ENCODE peak calls at places on chromosomes 6 and 20, in four cellular contexts. V is fibroblast of pulmonary artery, G is thyroid gland, H is BJ. D is an unnamed sample.
A peak's percentile ranks its signal among the peaks of the same experiment; 100 is the strongest.

GRCh38 chr6:161943561-161943960 is 669.7 kb upstream of the AGPAT4 start:
- DNase-seq in V (no peak), H (no peak), G (no peak), D (no peak)

GRCh38 chr6:163335671-163336545 is 78.6 kb upstream of the QKI start:
- DNase-seq in G (peak; percentile 19), V (peak; percentile 43), H (no peak), D (no peak)

GRCh38 chr6:5302220-5302946 is 41.1 kb downstream of the FARS2 start:
- DNase-seq in H (no peak), G (peak; percentile 80), V (no peak), D (no peak)

GRCh38 chr6:133376743-133377142 is 135.6 kb downstream of the EYA4 start:
- DNase-seq in G (no peak), H (no peak), V (no peak), D (no peak)

GRCh38 chr20:1330075-1330830 is 1.3 kb upstream of the SDCBP2 start:
- DNase-seq in H (no peak), V (peak; percentile 74), G (peak; percentile 64), D (peak; percentile 63)

GRCh38 chr20:59042151-59042795 is at the start of gene PRELID3B:
- DNase-seq in H (no peak), V (no peak), G (peak; percentile 22), D (peak; percentile 45)

GRCh38 chr6:82959385-82959941 is 106.2 kb downstream of the UBE3D start:
- DNase-seq in H (peak; percentile 39), V (peak; percentile 35), G (no peak), D (no peak)

GRCh38 chr6:124714728-124715127 is 247.5 kb upstream of the RNF217 start:
- DNase-seq in V (no peak), H (no peak), G (no peak), D (no peak)

GRCh38 chr6:42901538-42901957 is 14.3 kb upstream of the PTCRA start:
- DNase-seq in G (peak; percentile 91), H (no peak), V (peak; percentile 89), D (peak; percentile 89)

GRCh38 chr6:14758421-14759043 is 487.3 kb upstream of the JARID2 start:
- DNase-seq in H (no peak), G (no peak), V (no peak), D (no peak)

GRCh38 chr6:89443658-89444057 is 10.7 kb downstream of the ANKRD6 start:
- DNase-seq in H (no peak), G (no peak), V (no peak), D (peak; percentile 34)

GRCh38 chr6:110488606-110489005 is 12.2 kb upstream of the SLC22A16 start:
- DNase-seq in H (no peak), G (no peak), V (no peak), D (no peak)

GRCh38 chr6:142013875-142014495 is 118.7 kb upstream of the GJE1 start:
- DNase-seq in H (no peak), G (no peak), V (no peak), D (no peak)

GRCh38 chr6:109241199-109241598 is 141.1 kb downstream of the CD164 start:
- DNase-seq in H (no peak), V (peak; percentile 33), G (no peak), D (no peak)

GRCh38 chr20:61364147-61364546 is 112.1 kb downstream of the CDH4 start:
- DNase-seq in G (no peak), V (no peak), H (no peak), D (no peak)

GRCh38 chr6:100461273-100461919 is 3.3 kb downstream of the SIM1 start:
- DNase-seq in H (no peak), G (no peak), V (no peak), D (peak; percentile 58)

GRCh38 chr6:105136433-105137350 is 43.1 kb downstream of the POPDC3 start:
- DNase-seq in G (peak; percentile 43), V (peak; percentile 58), H (no peak), D (peak; percentile 49)

GRCh38 chr6:105646391-105646867 is 243.5 kb upstream of the PREP start:
- DNase-seq in G (no peak), V (no peak), H (no peak), D (no peak)

GRCh38 chr20:58109126-58109880 is 119.2 kb downstream of the ANKRD60 start:
- DNase-seq in H (peak; percentile 67), G (no peak), V (peak; percentile 14), D (no peak)

GRCh38 chr6:44030812-44031454 is 96.3 kb downstream of the MRPL14 start:
- DNase-seq in V (no peak), G (no peak), H (no peak), D (no peak)

GRCh38 chr6:117481278-117481925 is 1.1 kb upstream of the DCBLD1 start:
- DNase-seq in V (no peak), H (no peak), G (peak; percentile 1), D (peak; percentile 40)

GRCh38 chr6:43496370-43497128 is 13.6 kb downstream of the LRRC73 start:
- DNase-seq in G (no peak), H (no peak), V (peak; percentile 43), D (peak; percentile 75)

GRCh38 chr6:26295691-26296555 is 69.1 kb upstream of the BTN3A2 start:
- DNase-seq in V (peak; percentile 79), H (no peak), G (no peak), D (peak; percentile 75)

GRCh38 chr6:78511019-78511418 is 356.3 kb upstream of the IRAK1BP1 start:
- DNase-seq in G (no peak), V (no peak), H (no peak), D (no peak)

GRCh38 chr20:58340853-58341252 is 31.3 kb downstream of the RAB22A start:
- DNase-seq in G (no peak), V (peak; percentile 23), H (no peak), D (no peak)

GRCh38 chr6:163405412-163406309 is 8.9 kb upstream of the QKI start:
- DNase-seq in G (peak; percentile 76), V (no peak), H (no peak), D (peak; percentile 30)

GRCh38 chr6:79467716-79468115 is 69.5 kb downstream of the LCA5 start:
- DNase-seq in H (no peak), V (no peak), G (no peak), D (no peak)

GRCh38 chr6:154894903-154895302 is 100.2 kb upstream of the TIAM2 start:
- DNase-seq in V (no peak), H (no peak), G (no peak), D (no peak)

GRCh38 chr6:106666290-106667021 is 37.1 kb downstream of the QRSL1 start:
- DNase-seq in H (no peak), V (no peak), G (no peak), D (no peak)

GRCh38 chr20:25864326-25864970 is 167.8 kb upstream of the ZNF337 start:
- DNase-seq in V (no peak), H (no peak), G (peak; percentile 77), D (no peak)

DNA sequence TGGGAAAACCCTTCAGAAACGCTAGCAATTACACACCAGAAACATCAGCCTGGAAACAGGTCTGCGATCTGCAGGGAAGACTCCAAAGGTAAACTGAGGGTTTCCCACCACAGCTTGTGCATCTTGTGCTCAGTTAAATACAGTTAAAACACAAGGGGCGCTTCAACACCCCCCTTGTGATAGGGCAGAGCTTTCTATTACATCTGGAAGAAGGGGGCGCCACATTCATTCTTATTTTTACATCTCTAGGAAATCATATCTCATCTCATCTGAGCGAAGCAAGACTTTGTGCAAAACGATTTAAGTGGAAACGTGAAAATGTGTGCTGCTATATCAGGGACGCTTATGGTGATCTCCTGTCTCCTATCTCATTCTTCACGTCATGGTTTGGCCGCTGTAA is 58.5 kb downstream of the PRND start:
- DNase-seq in G (no peak), V (no peak), H (no peak), D (no peak)
- TF ChIP-seq CTCF in G (no peak), V (no peak), H (no peak), D (no peak)

GRCh38 chr20:63520594-63520938 is at the start of gene PPDPF:
- DNase-seq in V (peak; percentile 83), H (no peak), G (peak; percentile 77), D (peak; percentile 90)

GRCh38 chr20:63519765-63520593 is 586 bp upstream of the PPDPF start:
- DNase-seq in G (peak; percentile 47), H (no peak), V (peak; percentile 42), D (peak; percentile 84)

GRCh38 chr20:63522091-63522868 is 1.7 kb downstream of the PPDPF start:
- DNase-seq in H (no peak), V (no peak), G (no peak), D (no peak)

GRCh38 chr20:63521602-63522001 is 1.0 kb downstream of the PPDPF start:
- DNase-seq in G (no peak), V (no peak), H (no peak), D (no peak)

GRCh38 chr20:63520939-63521601 is 505 bp downstream of the PPDPF start:
- DNase-seq in V (peak; percentile 73), H (no peak), G (peak; percentile 75), D (peak; percentile 98)
- TF ChIP-seq CTCF in V (no peak), H (peak; percentile 16), G (no peak), D (no peak)

GRCh38 chr20:32457476-32457986 is 99.4 kb downstream of the ASXL1 start:
- DNase-seq in G (peak; percentile 85), H (no peak), V (peak; percentile 59), D (no peak)

GRCh38 chr20:32455901-32456701 is 98.0 kb downstream of the ASXL1 start:
- DNase-seq in G (no peak), V (no peak), H (no peak), D (no peak)

GRCh38 chr20:32455171-32455900 is 97.2 kb downstream of the ASXL1 start:
- DNase-seq in H (no peak), V (no peak), G (no peak), D (no peak)

GRCh38 chr20:32458061-32458836 is 100.1 kb downstream of the ASXL1 start:
- DNase-seq in V (no peak), G (no peak), H (no peak), D (no peak)

DNA sequence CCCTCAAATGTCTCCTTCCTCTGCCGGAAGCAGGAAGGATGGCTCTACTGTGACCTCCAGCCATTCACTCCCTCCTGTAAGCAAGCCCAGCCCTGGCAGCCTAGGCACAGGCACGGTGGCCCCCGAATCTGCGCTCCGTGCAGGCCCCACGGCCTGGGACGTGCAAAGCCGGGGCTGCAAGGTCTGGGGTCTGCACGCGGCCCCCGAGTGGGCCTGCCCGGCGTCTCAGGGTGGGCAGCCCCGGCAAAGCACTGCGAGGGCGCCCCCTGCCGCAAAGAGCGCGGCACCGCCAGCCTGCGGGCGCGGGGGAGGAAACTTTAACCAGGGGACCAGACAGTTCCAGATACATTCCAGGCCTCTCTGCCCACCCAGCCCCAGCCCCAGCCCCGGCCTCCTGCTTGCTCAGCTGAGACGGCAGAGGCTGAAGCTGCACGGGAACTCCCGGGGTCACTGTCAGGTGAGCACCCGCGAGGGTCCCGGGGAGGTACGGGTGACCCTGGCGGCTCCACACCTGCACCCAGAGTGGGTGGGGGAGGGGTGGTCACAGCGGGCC is 98.8 kb downstream of the ASXL1 start:
- DNase-seq in G (peak; percentile 58), H (no peak), V (peak; percentile 53), D (no peak)
- TF ChIP-seq CTCF in G (peak; percentile 78), H (peak; percentile 71), V (peak; percentile 49), D (peak; percentile 54)

DNA sequence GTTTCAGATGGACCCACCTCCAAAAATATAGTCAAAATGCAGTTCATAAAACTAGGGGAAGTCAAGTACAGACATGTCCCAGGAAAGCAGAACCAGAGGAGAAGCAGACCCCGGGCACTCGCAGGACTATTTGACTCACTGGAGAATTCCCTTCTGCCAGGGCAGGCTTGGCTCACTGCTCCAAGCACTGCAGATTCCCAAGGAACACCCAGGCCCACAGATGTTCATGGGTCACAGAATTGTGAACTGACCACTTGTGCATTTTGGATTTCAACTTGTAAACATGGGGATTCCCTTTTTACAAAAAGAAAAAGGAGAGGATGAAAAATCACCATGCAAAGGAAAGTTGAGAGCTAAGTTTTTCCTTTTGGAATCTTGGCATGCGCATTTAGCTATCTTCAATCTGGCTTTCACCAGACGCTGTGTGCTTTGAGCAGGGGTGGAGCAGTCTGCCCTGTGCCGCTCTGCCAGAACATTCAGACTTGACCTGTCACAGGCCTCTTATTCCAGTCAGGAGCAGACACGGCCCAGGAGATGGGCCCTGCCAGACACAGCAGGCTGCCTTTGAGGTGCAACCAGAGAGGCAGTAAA is 237.5 kb upstream of the TAB2 start:
- DNase-seq in H (peak; percentile 21), G (peak; percentile 93), V (peak; percentile 34), D (no peak)
- TF ChIP-seq CTCF in H (no peak), G (no peak), V (no peak), D (no peak)